ENCODE peak calls at places on chromosomes 6 and 20, in eight cellular contexts. C is MM.1S; G is right cardiac atrium; E is tibial artery; B is uterus; N is H9; Z is transverse colon; F is CD8-positive, alpha-beta memory T cell. Q is an unnamed sample. For H3K9me3 and H3K4me1, the result is how much of the 10 kb centered on the place peaks cover.

GRCh38 chr6:27287751-27288135 is 24.3 kb downstream of the POM121L2 start:
- DNase-seq in C (no peak), G (no peak), E (no peak), B (no peak), N (no peak), Z (no peak), F (no peak), Q (no peak)

GRCh38 chr20:3677733-3678132 is 4.1 kb downstream of the ADAM33 start:
- DNase-seq in C (no peak), G (peak), E (no peak), B (peak), N (no peak), Z (peak), F (no peak), Q (no peak)

GRCh38 chr20:33648396-33649004 is 13.6 kb upstream of the C20orf144 start:
- DNase-seq in C (no peak), G (no peak), E (no peak), B (no peak), N (no peak), Z (no peak), F (no peak), Q (no peak)

GRCh38 chr6:72748759-72749158 is 126.9 kb downstream of the KCNQ5 start:
- DNase-seq in C (no peak), G (no peak), E (no peak), B (no peak), N (no peak), Z (no peak), F (no peak), Q (no peak)

GRCh38 chr20:37394543-37395410 is 48.8 kb downstream of the SRC start:
- DNase-seq in C (no peak), G (peak), E (no peak), B (no peak), N (no peak), Z (no peak), F (no peak), Q (no peak)

GRCh38 chr6:138088307-138088744 is 18.9 kb downstream of the PERP start:
- DNase-seq in C (no peak), G (no peak), E (peak), B (no peak), N (no peak), Z (peak), F (no peak), Q (no peak)

GRCh38 chr20:4295226-4295625 is 279.9 kb upstream of the RNF24 start:
- DNase-seq in C (no peak), G (no peak), E (no peak), B (no peak), N (no peak), Z (no peak), F (no peak), Q (no peak)

GRCh38 chr6:73632346-73632745 is 21.4 kb downstream of the SLC17A5 start:
- DNase-seq in C (no peak), G (no peak), E (no peak), B (no peak), N (no peak), Z (no peak), F (no peak), Q (no peak)

GRCh38 chr20:32982617-32983458 is 21.4 kb downstream of the SUN5 start:
- DNase-seq in C (no peak), G (peak), E (no peak), B (no peak), N (no peak), Z (no peak), F (peak), Q (no peak)

GRCh38 chr6:32462609-32463008 is 22.9 kb downstream of the HLA-DRA start:
- DNase-seq in C (peak), G (no peak), E (no peak), B (no peak), N (no peak), Z (no peak), F (no peak), Q (no peak)
- H3K9me3 ChIP-seq in C (under half), G (under half), E (under half), B (under half), N (under half), Z (under half), F (under half), Q (under half)

GRCh38 chr6:11201772-11202512 is 30.5 kb downstream of the NEDD9 start:
- DNase-seq in C (no peak), G (no peak), E (no peak), B (no peak), N (no peak), Z (no peak), F (no peak), Q (no peak)
- H3K4me1 ChIP-seq in C (under half), G (under half), E (under half), B (under half), N (under half), Z (under half), F (under half), Q (under half)

GRCh38 chr6:164308339-164308738 is 893.8 kb downstream of the QKI start:
- DNase-seq in C (no peak), G (no peak), E (no peak), B (no peak), N (no peak), Z (no peak), F (no peak), Q (no peak)
- H3K9me3 ChIP-seq in C (under half), G (under half), E (under half), B (under half), N (under half), Z (under half), F (under half), Q (under half)

GRCh38 chr6:50449128-50449527 is 264.2 kb upstream of the TFAP2D start:
- DNase-seq in C (no peak), G (no peak), E (no peak), B (no peak), N (no peak), Z (no peak), F (no peak), Q (no peak)
- H3K4me1 ChIP-seq in C (under half), G (under half), E (under half), B (under half), N (under half), Z (under half), F (under half), Q (under half)

GRCh38 chr6:162068340-162068739 is 659.2 kb downstream of the PRKN start:
- DNase-seq in C (no peak), G (no peak), E (no peak), B (no peak), N (no peak), Z (no peak), F (no peak), Q (no peak)

GRCh38 chr6:162074641-162075040 is 652.9 kb downstream of the PRKN start:
- DNase-seq in C (no peak), G (no peak), E (no peak), B (no peak), N (no peak), Z (no peak), F (no peak), Q (no peak)

GRCh38 chr6:162069995-162070394 is 657.6 kb downstream of the PRKN start:
- DNase-seq in C (no peak), G (no peak), E (no peak), B (no peak), N (no peak), Z (no peak), F (no peak), Q (no peak)

GRCh38 chr6:162070639-162071038 is 656.9 kb downstream of the PRKN start:
- DNase-seq in C (no peak), G (no peak), E (no peak), B (no peak), N (no peak), Z (no peak), F (no peak), Q (no peak)
- H3K9me3 ChIP-seq in C (under half), G (under half), E (under half), B (under half), N (under half), Z (under half), F (under half), Q (under half)

GRCh38 chr6:142881290-142881689 is 63.7 kb downstream of the HIVEP2 start:
- DNase-seq in C (no peak), G (no peak), E (no peak), B (no peak), N (no peak), Z (no peak), F (no peak), Q (no peak)
- H3K4me1 ChIP-seq in C (under half), G (under half), E (under half), B (under half), N (under half), Z (under half), F (half or more), Q (under half)

GRCh38 chr20:49518576-49518975 is 36.1 kb upstream of the KCNB1 start:
- DNase-seq in C (no peak), G (no peak), E (no peak), B (no peak), N (no peak), Z (no peak), F (no peak), Q (no peak)

GRCh38 chr20:49517509-49518100 is 35.1 kb upstream of the KCNB1 start:
- DNase-seq in C (no peak), G (peak), E (no peak), B (no peak), N (no peak), Z (no peak), F (no peak), Q (no peak)

GRCh38 chr20:49519212-49519712 is 36.8 kb upstream of the KCNB1 start:
- DNase-seq in C (no peak), G (no peak), E (no peak), B (no peak), N (no peak), Z (no peak), F (no peak), Q (no peak)

GRCh38 chr20:49521356-49521755 is 38.9 kb upstream of the KCNB1 start:
- DNase-seq in C (no peak), G (no peak), E (peak), B (no peak), N (no peak), Z (no peak), F (no peak), Q (no peak)

DNA sequence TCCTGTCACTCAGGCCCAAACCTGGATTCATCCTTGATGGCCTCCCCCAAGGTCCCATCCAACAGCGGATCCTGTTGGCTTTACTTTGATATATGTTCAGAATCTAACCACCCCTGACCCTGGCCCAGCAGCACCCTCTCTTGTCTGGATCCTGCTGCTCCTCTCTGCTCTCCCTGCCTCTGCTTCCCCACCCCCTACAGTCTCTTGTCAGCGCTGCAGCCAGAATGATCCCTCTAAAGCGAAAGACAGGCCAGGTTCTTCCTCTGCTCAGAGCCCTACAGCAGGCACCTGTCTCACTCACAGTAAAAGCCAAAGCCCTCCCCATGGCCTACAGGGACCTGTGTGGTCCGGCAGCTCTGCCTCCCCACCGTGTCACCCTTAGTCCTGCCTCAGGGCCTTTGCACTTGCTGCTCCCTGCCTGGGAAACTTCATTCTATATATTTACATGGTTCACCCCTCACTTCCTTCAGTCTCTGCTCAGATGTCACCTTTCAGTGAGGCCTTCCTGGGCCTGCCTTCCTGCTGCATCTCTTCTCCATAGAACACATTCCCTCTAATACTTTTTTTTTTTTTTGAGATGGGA is 37.4 kb upstream of the KCNB1 start:
- DNase-seq in C (no peak), G (no peak), E (no peak), B (no peak), N (no peak), Z (no peak), F (no peak), Q (no peak)
- H3K9me3 ChIP-seq in C (under half), G (under half), E (under half), B (under half), N (under half), Z (under half), F (under half), Q (under half)

Q was measured in Karpas-422.